ENCODE peak calls at places on chromosomes 7 and 10, in seven cellular contexts. One of them, this sample, is unnamed.

GRCh38 chr10:110416776-110417732 is 80.7 kb upstream of the DUSP5 start:
- DNase-seq in transverse colon: peak; percentile 81
- DNase-seq in mammary epithelial cell: peak; percentile 40
- DNase-seq in Peyer's patch: no peak
- DNase-seq in endothelial cell of umbilical vein: no peak
- DNase-seq in testis: no peak
- DNase-seq in hepatocyte: no peak
- DNase-seq in this sample: no peak

GRCh38 chr7:44970521-44971051 is 8.2 kb downstream of the MYO1G start:
- DNase-seq in Peyer's patch: no peak
- DNase-seq in hepatocyte: no peak
- DNase-seq in mammary epithelial cell: no peak
- DNase-seq in testis: no peak
- DNase-seq in endothelial cell of umbilical vein: no peak
- DNase-seq in transverse colon: no peak
- DNase-seq in this sample: no peak

GRCh38 chr7:133517766-133518165 is 264.9 kb downstream of the EXOC4 start:
- DNase-seq in Peyer's patch: no peak
- DNase-seq in transverse colon: no peak
- DNase-seq in hepatocyte: no peak
- DNase-seq in endothelial cell of umbilical vein: no peak
- DNase-seq in testis: no peak
- DNase-seq in mammary epithelial cell: no peak
- DNase-seq in this sample: no peak

GRCh38 chr10:117360016-117360415 is 15.2 kb downstream of the PDZD8 start:
- DNase-seq in Peyer's patch: no peak
- DNase-seq in mammary epithelial cell: peak; percentile 42
- DNase-seq in testis: no peak
- DNase-seq in hepatocyte: no peak
- DNase-seq in endothelial cell of umbilical vein: no peak
- DNase-seq in transverse colon: no peak
- DNase-seq in this sample: no peak

GRCh38 chr10:104824378-104825006 is 183.4 kb downstream of the SORCS3 start:
- DNase-seq in Peyer's patch: no peak
- DNase-seq in transverse colon: no peak
- DNase-seq in testis: peak; percentile 64
- DNase-seq in endothelial cell of umbilical vein: no peak
- DNase-seq in mammary epithelial cell: peak; percentile 39
- DNase-seq in hepatocyte: peak; percentile 70
- DNase-seq in this sample: peak; percentile 48

GRCh38 chr10:62636825-62637248 is 167.7 kb upstream of the ADO start:
- DNase-seq in endothelial cell of umbilical vein: no peak
- DNase-seq in hepatocyte: no peak
- DNase-seq in transverse colon: no peak
- DNase-seq in Peyer's patch: no peak
- DNase-seq in testis: no peak
- DNase-seq in mammary epithelial cell: no peak
- DNase-seq in this sample: no peak

GRCh38 chr10:110304394-110304779 is 333 bp downstream of the SMNDC1 start:
- DNase-seq in hepatocyte: peak; percentile 68
- DNase-seq in transverse colon: no peak
- DNase-seq in endothelial cell of umbilical vein: no peak
- DNase-seq in Peyer's patch: no peak
- DNase-seq in mammary epithelial cell: no peak
- DNase-seq in testis: peak; percentile 41
- DNase-seq in this sample: no peak

GRCh38 chr7:12570148-12570528 is 382 bp upstream of the SCIN start:
- DNase-seq in transverse colon: peak; percentile 48
- DNase-seq in Peyer's patch: no peak
- DNase-seq in mammary epithelial cell: peak; percentile 67
- DNase-seq in endothelial cell of umbilical vein: no peak
- DNase-seq in hepatocyte: peak; percentile 57
- DNase-seq in testis: no peak
- DNase-seq in this sample: no peak

GRCh38 chr10:97179731-97180366 is 5.9 kb downstream of the SLIT1 start:
- DNase-seq in transverse colon: no peak
- DNase-seq in hepatocyte: peak; percentile 41
- DNase-seq in endothelial cell of umbilical vein: no peak
- DNase-seq in mammary epithelial cell: no peak
- DNase-seq in Peyer's patch: no peak
- DNase-seq in testis: no peak
- DNase-seq in this sample: peak; percentile 77

GRCh38 chr10:3107426-3107961 is 40.1 kb downstream of the PFKP start:
- DNase-seq in Peyer's patch: no peak
- DNase-seq in hepatocyte: no peak
- DNase-seq in testis: no peak
- DNase-seq in mammary epithelial cell: peak; percentile 97
- DNase-seq in transverse colon: peak; percentile 43
- DNase-seq in endothelial cell of umbilical vein: no peak
- DNase-seq in this sample: no peak

GRCh38 chr10:84825330-84825729 is 496.9 kb downstream of the CCSER2 start:
- DNase-seq in endothelial cell of umbilical vein: no peak
- DNase-seq in Peyer's patch: no peak
- DNase-seq in mammary epithelial cell: peak; percentile 61
- DNase-seq in hepatocyte: peak; percentile 56
- DNase-seq in testis: no peak
- DNase-seq in transverse colon: no peak
- DNase-seq in this sample: peak; percentile 39

GRCh38 chr10:57351076-57351475 is 916.6 kb downstream of the IPMK start:
- DNase-seq in mammary epithelial cell: no peak
- DNase-seq in transverse colon: no peak
- DNase-seq in hepatocyte: no peak
- DNase-seq in endothelial cell of umbilical vein: no peak
- DNase-seq in Peyer's patch: no peak
- DNase-seq in testis: no peak
- DNase-seq in this sample: no peak

GRCh38 chr7:88306590-88307048 is at the start of gene STEAP4:
- DNase-seq in mammary epithelial cell: peak; percentile 78
- DNase-seq in endothelial cell of umbilical vein: no peak
- DNase-seq in Peyer's patch: no peak
- DNase-seq in testis: peak; percentile 85
- DNase-seq in transverse colon: peak; percentile 83
- DNase-seq in hepatocyte: peak; percentile 85
- DNase-seq in this sample: no peak
- H3K4me3 ChIP-seq in mammary epithelial cell: no peak within 1 kb of the TSS
- H3K4me3 ChIP-seq in endothelial cell of umbilical vein: no peak within 1 kb of the TSS
- H3K4me3 ChIP-seq in Peyer's patch: peak within 1 kb of the TSS; percentile 10
- H3K4me3 ChIP-seq in testis: peak within 1 kb of the TSS; percentile 66
- H3K4me3 ChIP-seq in transverse colon: peak within 1 kb of the TSS; percentile 50
- H3K4me3 ChIP-seq in hepatocyte: peak within 1 kb of the TSS; percentile 56
- H3K4me3 ChIP-seq in this sample: no peak within 1 kb of the TSS

GRCh38 chr7:87059525-87060287 is at the start of gene ELAPOR2:
- DNase-seq in endothelial cell of umbilical vein: peak; percentile 83
- DNase-seq in hepatocyte: peak; percentile 91
- DNase-seq in testis: peak; percentile 73
- DNase-seq in Peyer's patch: peak; percentile 76
- DNase-seq in mammary epithelial cell: peak; percentile 25
- DNase-seq in transverse colon: peak; percentile 86
- DNase-seq in this sample: peak; percentile 95
- H3K27ac ChIP-seq in endothelial cell of umbilical vein: peak within 1 kb of the TSS; percentile 57
- H3K27ac ChIP-seq in hepatocyte: no peak within 1 kb of the TSS
- H3K27ac ChIP-seq in testis: no peak within 1 kb of the TSS
- H3K27ac ChIP-seq in Peyer's patch: peak within 1 kb of the TSS; percentile 35
- H3K27ac ChIP-seq in mammary epithelial cell: no peak within 1 kb of the TSS
- H3K27ac ChIP-seq in transverse colon: peak within 1 kb of the TSS; percentile 70
- H3K27ac ChIP-seq in this sample: peak within 1 kb of the TSS; percentile 76

GRCh38 chr10:35331894-35332640 is 4.2 kb upstream of the CCNY start:
- DNase-seq in testis: no peak
- DNase-seq in hepatocyte: peak; percentile 72
- DNase-seq in mammary epithelial cell: peak; percentile 94
- DNase-seq in endothelial cell of umbilical vein: peak; percentile 68
- DNase-seq in Peyer's patch: no peak
- DNase-seq in transverse colon: no peak
- DNase-seq in this sample: no peak
- H3K4me3 ChIP-seq in testis: no peak overlapping the region
- H3K4me3 ChIP-seq in hepatocyte: no peak overlapping the region
- H3K4me3 ChIP-seq in mammary epithelial cell: no peak overlapping the region
- H3K4me3 ChIP-seq in endothelial cell of umbilical vein: no peak overlapping the region
- H3K4me3 ChIP-seq in Peyer's patch: no peak overlapping the region
- H3K4me3 ChIP-seq in transverse colon: no peak overlapping the region
- H3K4me3 ChIP-seq in this sample: no peak overlapping the region

DNA sequence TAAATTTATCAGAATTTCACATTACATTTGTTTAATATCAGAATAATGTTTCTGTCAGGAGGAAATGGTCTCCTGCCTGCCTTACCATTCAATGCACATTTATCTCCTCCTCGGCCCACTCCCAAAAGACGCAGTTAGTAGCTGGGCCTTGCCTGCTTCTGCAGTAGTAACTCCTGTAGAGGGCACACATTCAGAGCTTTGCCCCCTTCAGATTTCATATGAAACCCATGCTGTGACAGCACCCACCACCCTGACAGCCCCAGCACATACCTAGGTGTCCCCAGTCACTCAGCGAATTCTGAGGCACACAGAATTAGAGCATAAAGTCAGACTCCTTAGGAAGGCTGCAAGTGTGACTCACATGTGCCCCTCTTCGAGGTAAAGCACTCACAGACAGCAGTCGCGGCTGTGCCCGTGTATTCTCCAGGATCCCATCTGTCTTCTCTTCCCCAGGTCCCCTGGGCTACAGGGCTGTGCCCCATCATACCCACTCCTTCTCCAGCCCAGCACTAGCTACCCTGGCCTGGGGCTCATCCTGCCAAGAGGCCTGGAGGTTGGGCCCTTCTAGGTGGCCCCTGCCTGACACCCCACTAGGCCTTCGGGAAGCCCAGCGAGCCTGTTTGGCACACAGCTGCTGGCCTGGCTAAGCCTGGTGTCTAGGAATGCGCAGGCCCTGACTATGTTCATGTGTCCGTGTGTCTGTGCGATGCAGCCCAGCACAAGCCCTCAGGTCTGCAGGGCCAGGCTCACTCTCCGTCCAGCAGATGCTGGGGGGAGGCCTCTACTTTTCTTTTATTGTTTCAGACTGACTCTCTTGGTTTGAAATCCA is 4.7 kb upstream of the DEPP1 start:
- DNase-seq in hepatocyte: no peak
- DNase-seq in mammary epithelial cell: no peak
- DNase-seq in testis: no peak
- DNase-seq in endothelial cell of umbilical vein: no peak
- DNase-seq in Peyer's patch: no peak
- DNase-seq in transverse colon: no peak
- DNase-seq in this sample: no peak
- H3K27ac ChIP-seq in hepatocyte: no peak overlapping the region
- H3K27ac ChIP-seq in mammary epithelial cell: no peak overlapping the region
- H3K27ac ChIP-seq in testis: no peak overlapping the region
- H3K27ac ChIP-seq in endothelial cell of umbilical vein: peak overlapping the region; percentile 94
- H3K27ac ChIP-seq in Peyer's patch: peak overlapping the region; percentile 84
- H3K27ac ChIP-seq in transverse colon: no peak overlapping the region
- H3K27ac ChIP-seq in this sample: no peak overlapping the region

GRCh38 chr7:128869138-128869943 is 6.7 kb downstream of the ATP6V1F start:
- DNase-seq in testis: peak; percentile 33
- DNase-seq in transverse colon: peak; percentile 74
- DNase-seq in mammary epithelial cell: peak; percentile 36
- DNase-seq in endothelial cell of umbilical vein: peak; percentile 41
- DNase-seq in hepatocyte: peak; percentile 77
- DNase-seq in Peyer's patch: peak; percentile 18
- DNase-seq in this sample: no peak
- H3K4me3 ChIP-seq in testis: peak overlapping the region; percentile 61
- H3K4me3 ChIP-seq in transverse colon: peak overlapping the region; percentile 69
- H3K4me3 ChIP-seq in mammary epithelial cell: peak overlapping the region; percentile 52
- H3K4me3 ChIP-seq in endothelial cell of umbilical vein: peak overlapping the region; percentile 39
- H3K4me3 ChIP-seq in hepatocyte: peak overlapping the region; percentile 67
- H3K4me3 ChIP-seq in Peyer's patch: peak overlapping the region; percentile 38
- H3K4me3 ChIP-seq in this sample: peak overlapping the region; percentile 55

DNA sequence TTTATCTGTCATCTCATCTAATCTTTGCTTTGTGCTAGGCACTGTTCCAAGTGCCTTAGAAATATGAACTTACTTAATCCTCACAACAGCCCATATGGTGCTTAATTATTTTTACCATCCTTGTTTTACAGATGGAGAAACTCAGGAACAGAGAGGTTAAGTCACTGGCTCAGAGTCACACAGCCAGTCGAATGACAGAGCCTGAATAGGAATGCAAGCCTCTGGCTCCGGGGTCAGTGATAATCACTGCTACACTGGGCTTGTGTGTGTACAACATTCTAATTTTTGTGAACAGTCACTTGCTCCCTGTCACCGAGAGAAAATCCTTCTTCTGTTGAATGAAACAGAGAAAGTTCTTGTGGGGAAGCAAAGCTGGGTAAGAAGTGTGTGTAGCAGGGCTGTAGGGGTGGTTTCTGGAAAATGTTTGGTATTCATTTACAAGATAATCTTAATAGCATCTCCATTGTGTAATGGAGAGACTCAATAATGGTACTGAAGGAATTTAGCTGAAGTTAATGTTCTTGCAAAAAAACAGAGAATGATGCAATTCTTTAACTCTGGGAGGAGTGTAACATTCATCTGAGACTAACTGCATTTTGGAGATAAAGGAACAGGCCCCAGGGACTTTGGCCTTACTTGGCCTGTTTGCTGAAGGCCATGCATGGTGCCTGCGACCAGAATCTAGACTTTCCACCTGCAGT is 290.6 kb downstream of the FRMD4A start:
- DNase-seq in hepatocyte: no peak
- DNase-seq in testis: no peak
- DNase-seq in transverse colon: no peak
- DNase-seq in mammary epithelial cell: no peak
- DNase-seq in endothelial cell of umbilical vein: no peak
- DNase-seq in Peyer's patch: no peak
- DNase-seq in this sample: no peak
- H3K27ac ChIP-seq in hepatocyte: peak overlapping the region; percentile 58
- H3K27ac ChIP-seq in testis: no peak overlapping the region
- H3K27ac ChIP-seq in transverse colon: peak overlapping the region; percentile 12
- H3K27ac ChIP-seq in mammary epithelial cell: no peak overlapping the region
- H3K27ac ChIP-seq in endothelial cell of umbilical vein: no peak overlapping the region
- H3K27ac ChIP-seq in Peyer's patch: peak overlapping the region; percentile 34
- H3K27ac ChIP-seq in this sample: no peak overlapping the region

DNA sequence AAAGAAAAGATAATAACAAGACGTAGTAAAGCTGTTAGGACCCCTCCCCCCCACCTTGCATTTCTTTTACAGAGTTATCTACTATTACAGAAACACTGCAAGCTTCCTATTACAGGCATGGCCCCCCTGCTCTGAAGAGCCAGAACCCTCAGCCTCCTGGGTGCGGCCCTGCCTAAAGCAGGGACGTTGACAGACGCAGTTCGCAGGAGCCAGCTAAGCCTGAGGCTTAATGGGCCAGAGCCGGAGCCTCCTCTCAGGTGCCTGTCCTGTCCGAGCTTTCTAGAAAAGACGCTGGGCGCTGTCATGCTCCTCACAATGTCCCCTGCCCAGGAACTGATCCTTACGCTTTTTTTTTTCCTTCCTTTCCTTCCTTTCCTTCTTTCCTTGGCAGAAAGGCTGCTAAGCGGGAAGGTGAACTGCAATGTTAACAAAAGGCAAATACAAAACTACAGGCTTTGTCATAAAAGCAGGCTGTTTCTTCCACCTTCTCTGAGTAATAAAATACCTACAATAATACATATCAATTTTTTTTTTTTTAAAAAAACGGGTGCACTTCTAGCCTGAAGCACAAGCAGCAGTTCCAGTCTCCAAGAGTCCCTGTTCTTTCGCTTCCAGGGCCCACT is 11.4 kb downstream of the MNX1 start:
- DNase-seq in testis: peak; percentile 12
- DNase-seq in mammary epithelial cell: no peak
- DNase-seq in Peyer's patch: no peak
- DNase-seq in hepatocyte: no peak
- DNase-seq in transverse colon: no peak
- DNase-seq in endothelial cell of umbilical vein: no peak
- DNase-seq in this sample: no peak
- H3K4me3 ChIP-seq in testis: peak overlapping the region; percentile 21
- H3K4me3 ChIP-seq in mammary epithelial cell: peak overlapping the region; percentile 61
- H3K4me3 ChIP-seq in Peyer's patch: peak overlapping the region; percentile 41
- H3K4me3 ChIP-seq in hepatocyte: peak overlapping the region; percentile 4
- H3K4me3 ChIP-seq in transverse colon: peak overlapping the region; percentile 68
- H3K4me3 ChIP-seq in endothelial cell of umbilical vein: no peak overlapping the region
- H3K4me3 ChIP-seq in this sample: peak overlapping the region; percentile 27

This sample was measured in SJCRH30.